ENCODE peak calls at places on chromosomes 11 and 22, in seven cellular contexts. O is left ventricle myocardium inferior, U is psoas muscle, D is cardiac muscle cell, Z is breast epithelium, R is upper lobe of right lung, F is mammary epithelial cell. S is an unnamed sample.

GRCh38 chr22:27129266-27129665 is 471.9 kb downstream of the MIAT start:
- DNase-seq in O (no peak), U (no peak), D (peak; percentile 75), Z (no peak), R (no peak), F (peak; percentile 90), S (no peak)

GRCh38 chr11:46553746-46554204 is 40.0 kb downstream of the AMBRA1 start:
- DNase-seq in O (no peak), U (no peak), D (peak; percentile 18), Z (no peak), R (no peak), F (peak; percentile 59), S (no peak)

GRCh38 chr11:74425100-74425499 is 26.9 kb upstream of the PGM2L1 start:
- DNase-seq in O (no peak), U (no peak), D (no peak), Z (no peak), R (no peak), F (no peak), S (no peak)

GRCh38 chr11:9753031-9753430 is 89.2 kb downstream of the SWAP70 start:
- DNase-seq in O (no peak), U (no peak), D (peak; percentile 48), Z (no peak), R (no peak), F (peak; percentile 65), S (no peak)

GRCh38 chr11:11841605-11842425 is at the start of gene USP47:
- DNase-seq in O (peak; percentile 94), U (peak; percentile 96), D (peak; percentile 88), Z (peak; percentile 92), R (peak; percentile 95), F (peak; percentile 86), S (peak; percentile 95)

GRCh38 chr11:66715346-66716085 is 13.5 kb downstream of the SPTBN2 start:
- DNase-seq in O (no peak), U (peak; percentile 27), D (no peak), Z (no peak), R (no peak), F (no peak), S (no peak)

GRCh38 chr11:13016415-13016814 is 7.3 kb downstream of the RASSF10 start:
- DNase-seq in O (no peak), U (no peak), D (no peak), Z (no peak), R (no peak), F (peak; percentile 44), S (no peak)

GRCh38 chr11:65102142-65103095 is 6.4 kb downstream of the VPS51 start:
- DNase-seq in O (no peak), U (no peak), D (peak; percentile 39), Z (no peak), R (no peak), F (no peak), S (no peak)

GRCh38 chr11:119909495-119909894 is 180.5 kb upstream of the NECTIN1 start:
- DNase-seq in O (no peak), U (no peak), D (no peak), Z (no peak), R (no peak), F (no peak), S (no peak)

GRCh38 chr11:115550291-115551059 is 46.3 kb upstream of the CADM1 start:
- DNase-seq in O (no peak), U (no peak), D (no peak), Z (no peak), R (no peak), F (no peak), S (no peak)

GRCh38 chr11:29310016-29310415 is 706.8 kb downstream of the KCNA4 start:
- DNase-seq in O (no peak), U (no peak), D (peak; percentile 65), Z (no peak), R (no peak), F (peak; percentile 72), S (no peak)

GRCh38 chr11:16184588-16184987 is 171.8 kb downstream of the SOX6 start:
- DNase-seq in O (no peak), U (no peak), D (peak; percentile 34), Z (no peak), R (no peak), F (peak; percentile 76), S (no peak)

GRCh38 chr11:618856-619624 is 3.3 kb upstream of the IRF7 start:
- DNase-seq in O (no peak), U (no peak), D (no peak), Z (no peak), R (no peak), F (no peak), S (no peak)

GRCh38 chr11:33347490-33348125 is 90.4 kb downstream of the HIPK3 start:
- DNase-seq in O (no peak), U (no peak), D (no peak), Z (no peak), R (no peak), F (no peak), S (no peak)

GRCh38 chr11:33344611-33345010 is 87.4 kb downstream of the HIPK3 start:
- DNase-seq in O (no peak), U (no peak), D (peak; percentile 20), Z (no peak), R (no peak), F (no peak), S (no peak)

DNA sequence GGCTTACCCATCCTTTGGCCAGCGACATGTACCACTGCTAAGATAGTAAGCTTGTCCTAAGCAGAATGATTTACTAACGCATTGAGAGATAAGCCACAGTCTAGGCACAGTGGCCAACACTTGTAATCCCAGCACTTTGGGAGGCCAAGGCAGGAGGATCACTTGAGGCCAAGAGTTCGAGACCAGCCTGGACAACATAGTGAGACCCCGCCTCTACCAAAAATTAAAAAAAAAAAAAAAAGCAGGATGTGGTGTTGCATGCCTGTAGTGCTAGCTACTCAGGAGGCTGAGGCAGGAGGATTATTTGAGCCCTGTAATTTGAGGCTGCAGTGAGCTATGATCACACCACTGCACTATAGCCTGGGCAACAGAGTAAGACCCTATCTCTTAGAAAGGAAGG is 93.1 kb downstream of the HIPK3 start:
- DNase-seq in O (no peak), U (no peak), D (no peak), Z (no peak), R (no peak), F (no peak), S (no peak)
- H3K36me3 ChIP-seq in O (peaks cover 95% of the 10 kb centered on the region), U (peaks cover 9% of the 10 kb centered on the region), D (peaks cover 93% of the 10 kb centered on the region), Z (no peaks in the 10 kb centered on the region), R (peaks cover 96% of the 10 kb centered on the region), F (peaks cover 48% of the 10 kb centered on the region), S (peaks cover 17% of the 10 kb centered on the region)

GRCh38 chr11:102489469-102490145 is 37.0 kb upstream of the TMEM123 start:
- DNase-seq in O (no peak), U (no peak), D (no peak), Z (no peak), R (no peak), F (no peak), S (no peak)
- H3K4me1 ChIP-seq in O (no peaks in the 10 kb centered on the region), U (no peaks in the 10 kb centered on the region), D (no peaks in the 10 kb centered on the region), Z (no peaks in the 10 kb centered on the region), R (no peaks in the 10 kb centered on the region), F (peaks cover 11% of the 10 kb centered on the region), S (no peaks in the 10 kb centered on the region)

GRCh38 chr11:61895718-61896059 is 4.3 kb upstream of the FADS3 start:
- DNase-seq in O (no peak), U (no peak), D (no peak), Z (no peak), R (no peak), F (no peak), S (no peak)

GRCh38 chr11:61892085-61892370 is 683 bp upstream of the FADS3 start:
- DNase-seq in O (no peak), U (no peak), D (no peak), Z (no peak), R (no peak), F (no peak), S (no peak)

GRCh38 chr11:61891331-61892084 is at the start of gene FADS3:
- DNase-seq in O (peak; percentile 91), U (peak; percentile 94), D (peak; percentile 89), Z (peak; percentile 75), R (peak; percentile 94), F (peak; percentile 80), S (peak; percentile 89)

GRCh38 chr11:61895046-61895717 is 3.8 kb upstream of the FADS3 start:
- DNase-seq in O (no peak), U (no peak), D (no peak), Z (no peak), R (no peak), F (no peak), S (no peak)

DNA sequence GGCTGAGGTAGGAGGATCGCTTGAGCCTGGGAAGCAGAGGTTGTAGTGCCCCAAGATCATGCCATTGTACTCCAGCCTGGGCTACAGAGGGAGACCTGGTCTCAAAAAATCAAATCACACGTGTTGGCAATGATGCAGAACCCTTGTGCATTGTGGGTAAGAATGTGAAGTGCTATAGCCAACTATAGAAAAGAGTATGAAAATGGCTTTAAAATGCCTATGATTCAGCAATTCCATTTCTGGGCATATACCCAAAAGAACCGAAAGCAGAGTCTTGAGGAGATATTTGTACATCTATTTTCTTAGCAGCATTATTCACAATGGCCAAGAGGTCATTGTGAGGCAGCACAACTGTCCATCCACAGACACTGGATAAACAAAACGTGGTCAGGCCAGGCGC is 2.6 kb upstream of the FADS3 start:
- DNase-seq in O (no peak), U (no peak), D (peak; percentile 93), Z (no peak), R (no peak), F (no peak), S (no peak)
- H3K27ac ChIP-seq in O (peak overlapping the region; percentile 28), U (no peak overlapping the region), D (no peak overlapping the region), Z (no peak overlapping the region), R (no peak overlapping the region), F (no peak overlapping the region), S (no peak overlapping the region)

GRCh38 chr22:31603574-31603973 is 58.4 kb downstream of the PISD start:
- DNase-seq in O (no peak), U (no peak), D (no peak), Z (no peak), R (no peak), F (no peak), S (no peak)

GRCh38 chr22:31607696-31608095 is 54.3 kb downstream of the PISD start:
- DNase-seq in O (no peak), U (no peak), D (no peak), Z (no peak), R (no peak), F (no peak), S (peak; percentile 57)

GRCh38 chr22:31604746-31605705 is 57.0 kb downstream of the PISD start:
- DNase-seq in O (no peak), U (no peak), D (no peak), Z (no peak), R (no peak), F (no peak), S (peak; percentile 69)

GRCh38 chr22:31604137-31604705 is 57.8 kb downstream of the PISD start:
- DNase-seq in O (no peak), U (no peak), D (no peak), Z (no peak), R (no peak), F (no peak), S (no peak)

DNA sequence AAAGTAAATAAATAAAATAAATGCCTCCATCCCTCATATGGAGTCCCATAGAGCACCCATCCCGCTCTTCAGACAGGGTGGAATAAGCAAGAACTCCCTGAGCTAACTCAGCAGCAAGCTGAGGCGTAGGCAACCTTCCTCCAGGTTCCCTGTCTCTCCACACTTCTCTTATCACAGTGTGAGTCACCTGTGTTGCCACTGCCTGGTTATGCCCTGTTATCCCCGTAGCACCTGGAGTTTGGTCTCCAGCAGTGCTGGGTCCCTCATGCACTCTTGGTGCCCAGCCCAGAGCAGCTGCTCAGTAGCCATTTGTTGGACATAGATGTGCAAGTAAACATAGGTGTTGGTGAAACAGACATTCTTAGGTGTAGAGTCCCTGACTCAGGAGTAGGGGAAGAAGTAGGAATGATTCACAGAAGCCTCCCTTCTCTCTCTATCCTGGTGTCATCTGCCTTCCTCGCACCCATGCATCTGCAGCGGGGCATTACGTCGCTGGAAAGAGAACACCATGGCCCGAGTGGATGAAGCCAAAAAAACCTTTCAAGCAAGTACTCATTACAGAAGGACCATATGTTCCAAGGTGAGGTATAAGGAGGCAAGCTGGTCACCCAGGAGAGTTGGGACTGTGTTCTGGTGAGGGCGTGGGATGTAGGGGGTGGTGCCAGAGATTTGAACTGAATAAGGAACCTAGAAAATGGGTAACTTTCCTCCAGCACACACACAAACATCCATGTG is 56.0 kb downstream of the PISD start:
- DNase-seq in O (no peak), U (no peak), D (no peak), Z (no peak), R (no peak), F (no peak), S (no peak)
- H3K36me3 ChIP-seq in O (no peaks in the 10 kb centered on the region), U (no peaks in the 10 kb centered on the region), D (no peaks in the 10 kb centered on the region), Z (no peaks in the 10 kb centered on the region), R (no peaks in the 10 kb centered on the region), F (peaks cover 2% of the 10 kb centered on the region), S (no peaks in the 10 kb centered on the region)

S was measured in aorta.